ENCODE peak calls at places on chromosome 6, in four cellular contexts. K is left ventricle myocardium inferior, D is Calu3, Q is endodermal cell. H is an unnamed sample.

GRCh38 chr6:145137425-145137824 is 597.9 kb downstream of the EPM2A start:
- DNase-seq in Q (no peak), K (no peak), D (no peak), H (no peak)

GRCh38 chr6:157982580-157983438 is 1.1 kb downstream of the SYNJ2 start:
- DNase-seq in Q (peak), K (no peak), D (peak), H (no peak)

GRCh38 chr6:111761783-111762312 is 111.4 kb downstream of the FYN start:
- DNase-seq in K (no peak), D (no peak), Q (no peak), H (no peak)

GRCh38 chr6:69817358-69817757 is 20.5 kb upstream of the LMBRD1 start:
- DNase-seq in Q (no peak), D (no peak), K (no peak), H (no peak)

GRCh38 chr6:138545621-138545980 is 46.3 kb upstream of the NHSL1 start:
- DNase-seq in D (no peak), K (peak), Q (peak), H (no peak)

GRCh38 chr6:15477746-15478145 is 185.1 kb downstream of the DTNBP1 start:
- DNase-seq in K (no peak), D (no peak), Q (peak), H (no peak)

GRCh38 chr6:112307707-112308106 is 39.4 kb upstream of the RFPL4B start:
- DNase-seq in K (no peak), Q (no peak), D (no peak), H (no peak)

GRCh38 chr6:3159805-3160781 is 2.7 kb upstream of the TUBB2A start:
- DNase-seq in Q (peak), K (no peak), D (peak), H (no peak)

GRCh38 chr6:170223718-170224693 is 66.9 kb downstream of the DLL1 start:
- DNase-seq in D (no peak), K (no peak), Q (no peak), H (no peak)

GRCh38 chr6:69865126-69865525 is 1.2 kb upstream of the COL19A1 start:
- DNase-seq in D (no peak), Q (no peak), K (no peak), H (no peak)

GRCh38 chr6:43077981-43078411 is 1.9 kb downstream of the PTK7 start:
- DNase-seq in K (no peak), Q (peak), D (no peak), H (no peak)

GRCh38 chr6:27865952-27866369 is 46.2 kb downstream of the OR2B2 start:
- DNase-seq in D (peak), K (no peak), Q (peak), H (no peak)

GRCh38 chr6:10589429-10589727 is 68.2 kb downstream of the GCNT2 start:
- DNase-seq in D (no peak), Q (no peak), K (no peak), H (no peak)

GRCh38 chr6:33197431-33198048 is 2.9 kb downstream of the RXRB start:
- DNase-seq in K (no peak), D (peak), Q (peak), H (no peak)

GRCh38 chr6:106870069-106870468 is 104.5 kb downstream of the CD24 start:
- DNase-seq in Q (no peak), D (peak), K (no peak), H (no peak)

GRCh38 chr6:23654745-23655144 is 471.3 kb upstream of the NRSN1 start:
- DNase-seq in D (peak), K (no peak), Q (no peak), H (no peak)

GRCh38 chr6:149060985-149061760 is 256.3 kb upstream of the TAB2 start:
- DNase-seq in K (no peak), Q (no peak), D (peak), H (no peak)

GRCh38 chr6:44254957-44255808 is 2.1 kb downstream of the SLC35B2 start:
- DNase-seq in Q (peak), K (no peak), D (peak), H (no peak)

GRCh38 chr6:71383891-71384489 is 95.4 kb downstream of the OGFRL1 start:
- DNase-seq in D (peak), Q (no peak), K (no peak), H (no peak)

GRCh38 chr6:137033828-137034227 is 10.9 kb downstream of the IL20RA start:
- DNase-seq in K (no peak), Q (no peak), D (no peak), H (no peak)

GRCh38 chr6:136737343-136738177 is 54.7 kb downstream of the MAP3K5 start:
- DNase-seq in Q (peak), K (no peak), D (no peak), H (no peak)

GRCh38 chr6:143260857-143261256 is 189.6 kb downstream of the ADAT2 start:
- DNase-seq in Q (no peak), D (no peak), K (no peak), H (no peak)

GRCh38 chr6:42782689-42783176 is 881 bp downstream of the BICRAL start:
- DNase-seq in K (peak), Q (peak), D (peak), H (peak)

GRCh38 chr6:44096615-44097014 is 30.6 kb downstream of the MRPL14 start:
- DNase-seq in Q (peak), D (peak), K (peak), H (no peak)

DNA sequence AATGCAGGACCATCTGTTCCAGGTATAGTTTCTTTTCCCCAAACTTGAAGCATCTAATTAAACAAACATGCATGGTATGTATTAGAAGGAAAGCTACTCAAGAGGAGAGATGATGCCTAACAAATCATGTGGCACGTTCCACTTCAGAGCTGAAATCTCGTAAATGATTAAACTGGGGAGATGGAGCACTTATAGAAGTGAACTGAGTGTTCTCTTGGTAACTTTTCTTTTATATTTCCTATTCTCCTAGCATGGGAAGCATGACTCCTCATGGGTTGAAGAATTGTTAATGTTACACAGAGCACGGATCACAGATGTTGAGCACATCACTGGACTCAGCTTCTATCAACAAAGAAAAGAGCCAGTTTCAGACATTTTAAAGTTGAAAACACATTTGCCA is 61.1 kb downstream of the CCN2 start:
- DNase-seq in D (no peak), K (no peak), Q (no peak), H (no peak)
- TF ChIP-seq CTCF in D (no peak), K (no peak), Q (no peak), H (no peak)

GRCh38 chr6:89955364-89955763 is 61.1 kb downstream of the GJA10 start:
- DNase-seq in Q (no peak), K (no peak), D (no peak), H (no peak)
- TF ChIP-seq CTCF in Q (no peak), K (no peak), D (no peak), H (no peak)

GRCh38 chr6:134173936-134174789 is 121.7 kb upstream of the SLC2A12 start:
- DNase-seq in Q (peak), K (peak), D (peak), H (peak)

GRCh38 chr6:134173007-134173690 is 120.7 kb upstream of the SLC2A12 start:
- DNase-seq in Q (no peak), D (no peak), K (no peak), H (no peak)

GRCh38 chr6:134171517-134171916 is 119.1 kb upstream of the SLC2A12 start:
- DNase-seq in K (no peak), D (no peak), Q (no peak), H (no peak)

GRCh38 chr6:134170844-134171243 is 118.4 kb upstream of the SLC2A12 start:
- DNase-seq in D (no peak), Q (no peak), K (no peak), H (no peak)

DNA sequence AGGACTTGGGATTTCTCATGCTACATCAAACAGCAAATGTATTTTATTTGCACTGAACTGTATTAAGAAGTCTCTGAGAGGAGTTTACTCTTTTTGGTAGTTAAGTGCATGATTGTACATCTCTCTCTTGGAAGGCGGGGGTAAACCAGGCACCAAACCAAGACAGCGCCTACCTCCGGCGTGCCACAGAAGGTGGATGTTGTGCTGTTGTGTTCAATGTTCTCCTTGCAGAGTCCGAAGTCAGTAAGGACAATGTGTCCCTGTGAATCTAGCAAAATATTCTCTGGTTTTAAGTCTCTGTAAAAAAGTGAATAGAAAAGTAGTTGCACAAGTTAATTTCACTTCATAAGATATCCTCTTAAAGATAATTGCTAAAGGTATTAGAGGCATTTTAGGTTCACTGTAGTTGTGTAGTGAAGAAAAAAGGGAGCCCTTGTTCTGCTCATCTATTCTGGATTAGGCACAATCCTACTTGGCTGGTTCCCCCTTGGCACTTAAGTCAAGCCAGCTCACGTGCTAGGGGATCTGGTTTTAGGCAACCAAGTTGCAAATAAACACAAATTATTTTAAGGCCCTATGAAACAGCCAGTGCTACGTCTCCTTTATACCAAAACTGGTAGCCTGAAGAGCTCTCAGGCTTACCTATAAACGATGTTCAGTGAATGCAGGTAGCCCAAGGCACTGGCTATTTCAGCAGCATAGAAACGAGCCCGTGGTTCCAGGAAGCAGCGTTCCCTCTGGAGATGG is 119.8 kb upstream of the SLC2A12 start:
- DNase-seq in D (no peak), K (no peak), Q (no peak), H (no peak)
- TF ChIP-seq CTCF in D (no peak), K (no peak), Q (no peak), H (no peak)

GRCh38 chr6:150368762-150369161 is at the start of gene IYD:
- DNase-seq in D (peak), K (no peak), Q (no peak), H (no peak)
- TF ChIP-seq CTCF in D (no peak), K (no peak), Q (no peak), H (no peak)

DNA sequence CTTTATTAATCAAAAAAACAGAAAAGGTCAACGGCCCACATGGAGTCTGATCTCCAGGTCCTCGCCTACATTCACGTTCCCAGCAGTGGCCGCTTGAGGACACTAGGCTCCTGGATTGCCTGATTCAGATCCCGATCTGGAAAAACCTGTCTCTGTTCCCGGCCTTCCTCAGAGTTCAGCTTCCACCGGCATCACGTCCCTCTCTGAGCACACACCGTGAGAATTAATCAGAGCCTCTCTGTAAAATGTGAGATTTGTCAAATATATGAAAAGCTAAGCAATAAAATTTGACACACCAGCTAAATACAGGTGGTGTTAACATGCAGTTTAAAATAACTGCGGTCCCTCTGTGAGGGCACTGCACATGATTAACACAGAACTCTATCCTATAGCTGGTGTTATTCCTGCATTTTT is 122.8 kb upstream of the COL21A1 start:
- DNase-seq in Q (peak), D (peak), K (peak), H (no peak)
- TF ChIP-seq CTCF in Q (peak), D (peak), K (peak), H (peak)

GRCh38 chr6:34973547-34974248 is 84.6 kb downstream of the ANKS1A start:
- DNase-seq in K (no peak), D (no peak), Q (no peak), H (no peak)
- TF ChIP-seq CTCF in K (peak), D (peak), Q (peak), H (peak)

DNA sequence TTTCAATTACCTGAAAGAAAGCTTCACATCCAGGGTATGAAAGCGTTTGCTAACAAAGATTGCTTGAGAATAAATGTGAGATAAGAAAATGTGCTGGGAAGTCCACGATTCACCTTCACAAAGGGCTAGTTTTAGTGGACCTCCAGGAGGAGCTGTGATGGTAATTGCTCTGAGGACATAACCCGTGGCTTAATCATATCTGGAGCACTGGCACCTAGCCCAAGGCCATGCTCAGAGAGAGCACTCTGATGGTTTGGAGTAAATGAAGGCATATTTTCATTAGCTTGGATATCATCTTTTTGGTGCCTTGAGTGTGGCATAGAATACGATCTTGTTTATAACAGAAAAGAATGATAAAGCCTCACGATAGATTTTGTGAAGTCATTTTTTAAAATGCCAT is 46.9 kb upstream of the BACH2 start:
- DNase-seq in D (no peak), Q (no peak), K (no peak), H (no peak)
- TF ChIP-seq CTCF in D (no peak), Q (peak), K (no peak), H (no peak)